ENCODE peak calls at places on chromosomes 13 and 19, in eight cellular contexts. One of them, this sample, is unnamed. For H3K9me3, the result is how much of the 10 kb centered on the place peaks cover.

GRCh38 chr19:1217366-1217765 is 11.8 kb downstream of the STK11 start:
- DNase-seq in cardiac muscle cell: no peak
- DNase-seq in left lung: no peak
- DNase-seq in upper lobe of right lung: no peak
- DNase-seq in fibroblast of lung: no peak
- DNase-seq in prostate gland: no peak
- DNase-seq in Caco-2: no peak
- DNase-seq in adrenal gland: no peak
- DNase-seq in this sample: no peak

GRCh38 chr13:73230714-73231113 is 171.9 kb downstream of the KLF5 start:
- DNase-seq in cardiac muscle cell: no peak
- DNase-seq in left lung: no peak
- DNase-seq in upper lobe of right lung: no peak
- DNase-seq in fibroblast of lung: no peak
- DNase-seq in prostate gland: no peak
- DNase-seq in Caco-2: no peak
- DNase-seq in adrenal gland: no peak
- DNase-seq in this sample: no peak

GRCh38 chr13:42991892-42992584 is at the start of gene EPSTI1:
- DNase-seq in cardiac muscle cell: peak
- DNase-seq in left lung: peak
- DNase-seq in upper lobe of right lung: peak
- DNase-seq in fibroblast of lung: peak
- DNase-seq in prostate gland: peak
- DNase-seq in Caco-2: peak
- DNase-seq in adrenal gland: peak
- DNase-seq in this sample: peak

GRCh38 chr13:37954191-37954590 is 84.6 kb upstream of the TRPC4 start:
- DNase-seq in cardiac muscle cell: no peak
- DNase-seq in left lung: no peak
- DNase-seq in upper lobe of right lung: no peak
- DNase-seq in fibroblast of lung: no peak
- DNase-seq in prostate gland: no peak
- DNase-seq in Caco-2: no peak
- DNase-seq in adrenal gland: no peak
- DNase-seq in this sample: no peak

GRCh38 chr19:37928527-37929286 is 21.7 kb downstream of the SIPA1L3 start:
- DNase-seq in cardiac muscle cell: no peak
- DNase-seq in left lung: no peak
- DNase-seq in upper lobe of right lung: no peak
- DNase-seq in fibroblast of lung: no peak
- DNase-seq in prostate gland: no peak
- DNase-seq in Caco-2: no peak
- DNase-seq in adrenal gland: no peak
- DNase-seq in this sample: no peak

GRCh38 chr13:94710081-94710809 is 2.1 kb downstream of the SOX21 start:
- DNase-seq in cardiac muscle cell: no peak
- DNase-seq in left lung: no peak
- DNase-seq in upper lobe of right lung: no peak
- DNase-seq in fibroblast of lung: no peak
- DNase-seq in prostate gland: no peak
- DNase-seq in Caco-2: no peak
- DNase-seq in adrenal gland: no peak
- DNase-seq in this sample: no peak

GRCh38 chr13:98459171-98459681 is 117.7 kb downstream of the STK24 start:
- DNase-seq in cardiac muscle cell: no peak
- DNase-seq in left lung: peak
- DNase-seq in upper lobe of right lung: no peak
- DNase-seq in fibroblast of lung: no peak
- DNase-seq in prostate gland: no peak
- DNase-seq in Caco-2: no peak
- DNase-seq in adrenal gland: no peak
- DNase-seq in this sample: no peak

GRCh38 chr13:39510296-39510695 is 92.7 kb downstream of the LHFPL6 start:
- DNase-seq in cardiac muscle cell: no peak
- DNase-seq in left lung: no peak
- DNase-seq in upper lobe of right lung: no peak
- DNase-seq in fibroblast of lung: no peak
- DNase-seq in prostate gland: no peak
- DNase-seq in Caco-2: no peak
- DNase-seq in adrenal gland: no peak
- DNase-seq in this sample: no peak

GRCh38 chr13:34151885-34152284 is 333.9 kb downstream of the RFC3 start:
- DNase-seq in cardiac muscle cell: no peak
- DNase-seq in left lung: no peak
- DNase-seq in upper lobe of right lung: no peak
- DNase-seq in fibroblast of lung: no peak
- DNase-seq in prostate gland: no peak
- DNase-seq in Caco-2: no peak
- DNase-seq in adrenal gland: no peak
- DNase-seq in this sample: no peak

GRCh38 chr13:42706286-42706685 is 75.1 kb upstream of the FAM216B start:
- DNase-seq in cardiac muscle cell: no peak
- DNase-seq in left lung: no peak
- DNase-seq in upper lobe of right lung: no peak
- DNase-seq in fibroblast of lung: no peak
- DNase-seq in prostate gland: no peak
- DNase-seq in Caco-2: no peak
- DNase-seq in adrenal gland: no peak
- DNase-seq in this sample: no peak

GRCh38 chr19:48452656-48453480 is 2.5 kb upstream of the KCNJ14 start:
- DNase-seq in cardiac muscle cell: no peak
- DNase-seq in left lung: no peak
- DNase-seq in upper lobe of right lung: no peak
- DNase-seq in fibroblast of lung: peak
- DNase-seq in prostate gland: no peak
- DNase-seq in Caco-2: peak
- DNase-seq in adrenal gland: no peak
- DNase-seq in this sample: no peak

GRCh38 chr19:48558018-48558684 is 6.2 kb downstream of the SULT2B1 start:
- DNase-seq in cardiac muscle cell: no peak
- DNase-seq in left lung: peak
- DNase-seq in upper lobe of right lung: no peak
- DNase-seq in fibroblast of lung: peak
- DNase-seq in prostate gland: peak
- DNase-seq in Caco-2: peak
- DNase-seq in adrenal gland: peak
- DNase-seq in this sample: no peak

GRCh38 chr19:7257148-7258041 is 36.8 kb downstream of the INSR start:
- DNase-seq in cardiac muscle cell: no peak
- DNase-seq in left lung: peak
- DNase-seq in upper lobe of right lung: peak
- DNase-seq in fibroblast of lung: peak
- DNase-seq in prostate gland: peak
- DNase-seq in Caco-2: peak
- DNase-seq in adrenal gland: peak
- DNase-seq in this sample: no peak

GRCh38 chr13:99477493-99477892 is 23.8 kb upstream of the TM9SF2 start:
- DNase-seq in cardiac muscle cell: no peak
- DNase-seq in left lung: no peak
- DNase-seq in upper lobe of right lung: no peak
- DNase-seq in fibroblast of lung: no peak
- DNase-seq in prostate gland: peak
- DNase-seq in Caco-2: no peak
- DNase-seq in adrenal gland: no peak
- DNase-seq in this sample: no peak

GRCh38 chr19:49459388-49459787 is 6.4 kb downstream of the ALDH16A1 start:
- DNase-seq in cardiac muscle cell: no peak
- DNase-seq in left lung: no peak
- DNase-seq in upper lobe of right lung: no peak
- DNase-seq in fibroblast of lung: no peak
- DNase-seq in prostate gland: no peak
- DNase-seq in Caco-2: no peak
- DNase-seq in adrenal gland: no peak
- DNase-seq in this sample: no peak

GRCh38 chr19:46976845-46977320 is 42.8 kb upstream of the NPAS1 start:
- DNase-seq in cardiac muscle cell: peak
- DNase-seq in left lung: peak
- DNase-seq in upper lobe of right lung: no peak
- DNase-seq in fibroblast of lung: peak
- DNase-seq in prostate gland: no peak
- DNase-seq in Caco-2: peak
- DNase-seq in adrenal gland: peak
- DNase-seq in this sample: no peak

GRCh38 chr13:49279112-49279511 is 31.4 kb downstream of the CDADC1 start:
- DNase-seq in cardiac muscle cell: no peak
- DNase-seq in left lung: no peak
- DNase-seq in upper lobe of right lung: no peak
- DNase-seq in fibroblast of lung: no peak
- DNase-seq in prostate gland: no peak
- DNase-seq in Caco-2: no peak
- DNase-seq in adrenal gland: no peak
- DNase-seq in this sample: no peak

DNA sequence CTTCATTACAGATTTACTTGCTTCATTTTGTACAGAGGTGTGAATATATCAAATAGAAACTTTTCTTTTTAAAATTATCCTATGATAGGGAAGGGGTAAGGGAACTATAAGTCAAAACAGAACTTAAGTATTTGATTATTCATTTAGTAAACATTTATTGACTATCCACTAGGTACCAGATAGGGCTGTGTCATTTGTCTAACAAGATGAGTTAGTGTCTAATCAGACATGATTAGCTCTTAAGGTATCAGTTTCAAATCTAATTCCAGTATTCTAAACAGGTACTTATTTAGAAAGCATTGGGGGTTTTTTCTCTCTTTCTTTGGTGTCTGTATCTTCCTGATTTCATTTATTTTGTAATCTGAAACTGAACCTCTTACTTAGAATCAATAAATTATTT is 32.2 kb downstream of the CDADC1 start:
- DNase-seq in cardiac muscle cell: no peak
- DNase-seq in left lung: no peak
- DNase-seq in upper lobe of right lung: no peak
- DNase-seq in fibroblast of lung: no peak
- DNase-seq in prostate gland: no peak
- DNase-seq in Caco-2: no peak
- DNase-seq in adrenal gland: no peak
- DNase-seq in this sample: no peak
- H3K9me3 ChIP-seq in cardiac muscle cell: under half
- H3K9me3 ChIP-seq in left lung: under half
- H3K9me3 ChIP-seq in upper lobe of right lung: under half
- H3K9me3 ChIP-seq in fibroblast of lung: under half
- H3K9me3 ChIP-seq in prostate gland: under half
- H3K9me3 ChIP-seq in Caco-2: under half
- H3K9me3 ChIP-seq in adrenal gland: under half
- H3K9me3 ChIP-seq in this sample: under half

GRCh38 chr19:11950312-11950711 is 14.5 kb upstream of the ZNF763 start:
- DNase-seq in cardiac muscle cell: no peak
- DNase-seq in left lung: no peak
- DNase-seq in upper lobe of right lung: no peak
- DNase-seq in fibroblast of lung: no peak
- DNase-seq in prostate gland: no peak
- DNase-seq in Caco-2: no peak
- DNase-seq in adrenal gland: no peak
- DNase-seq in this sample: no peak
- H3K9me3 ChIP-seq in cardiac muscle cell: under half
- H3K9me3 ChIP-seq in left lung: half or more
- H3K9me3 ChIP-seq in upper lobe of right lung: half or more
- H3K9me3 ChIP-seq in fibroblast of lung: under half
- H3K9me3 ChIP-seq in prostate gland: under half
- H3K9me3 ChIP-seq in Caco-2: under half
- H3K9me3 ChIP-seq in adrenal gland: half or more
- H3K9me3 ChIP-seq in this sample: half or more

GRCh38 chr19:23906835-23907234 is 7.9 kb upstream of the ZNF726 start:
- DNase-seq in cardiac muscle cell: no peak
- DNase-seq in left lung: no peak
- DNase-seq in upper lobe of right lung: no peak
- DNase-seq in fibroblast of lung: no peak
- DNase-seq in prostate gland: no peak
- DNase-seq in Caco-2: no peak
- DNase-seq in adrenal gland: no peak
- DNase-seq in this sample: no peak

GRCh38 chr19:23909222-23909621 is 5.5 kb upstream of the ZNF726 start:
- DNase-seq in cardiac muscle cell: no peak
- DNase-seq in left lung: no peak
- DNase-seq in upper lobe of right lung: no peak
- DNase-seq in fibroblast of lung: no peak
- DNase-seq in prostate gland: no peak
- DNase-seq in Caco-2: no peak
- DNase-seq in adrenal gland: no peak
- DNase-seq in this sample: no peak

GRCh38 chr19:23904406-23904805 is 10.3 kb upstream of the ZNF726 start:
- DNase-seq in cardiac muscle cell: no peak
- DNase-seq in left lung: no peak
- DNase-seq in upper lobe of right lung: no peak
- DNase-seq in fibroblast of lung: no peak
- DNase-seq in prostate gland: no peak
- DNase-seq in Caco-2: no peak
- DNase-seq in adrenal gland: no peak
- DNase-seq in this sample: no peak

GRCh38 chr19:23908165-23908564 is 6.5 kb upstream of the ZNF726 start:
- DNase-seq in cardiac muscle cell: no peak
- DNase-seq in left lung: no peak
- DNase-seq in upper lobe of right lung: no peak
- DNase-seq in fibroblast of lung: no peak
- DNase-seq in prostate gland: no peak
- DNase-seq in Caco-2: no peak
- DNase-seq in adrenal gland: no peak
- DNase-seq in this sample: no peak

GRCh38 chr19:23905771-23906170 is 8.9 kb upstream of the ZNF726 start:
- DNase-seq in cardiac muscle cell: no peak
- DNase-seq in left lung: no peak
- DNase-seq in upper lobe of right lung: no peak
- DNase-seq in fibroblast of lung: no peak
- DNase-seq in prostate gland: no peak
- DNase-seq in Caco-2: no peak
- DNase-seq in adrenal gland: no peak
- DNase-seq in this sample: no peak
- H3K9me3 ChIP-seq in cardiac muscle cell: under half
- H3K9me3 ChIP-seq in left lung: half or more
- H3K9me3 ChIP-seq in upper lobe of right lung: under half
- H3K9me3 ChIP-seq in fibroblast of lung: under half
- H3K9me3 ChIP-seq in prostate gland: under half
- H3K9me3 ChIP-seq in Caco-2: under half
- H3K9me3 ChIP-seq in adrenal gland: under half
- H3K9me3 ChIP-seq in this sample: under half

GRCh38 chr13:104584481-104584880 is 1518.3 kb upstream of the SLC10A2 start:
- DNase-seq in cardiac muscle cell: no peak
- DNase-seq in left lung: no peak
- DNase-seq in upper lobe of right lung: no peak
- DNase-seq in fibroblast of lung: peak
- DNase-seq in prostate gland: no peak
- DNase-seq in Caco-2: no peak
- DNase-seq in adrenal gland: no peak
- DNase-seq in this sample: no peak
- H3K9me3 ChIP-seq in cardiac muscle cell: under half
- H3K9me3 ChIP-seq in left lung: under half
- H3K9me3 ChIP-seq in upper lobe of right lung: under half
- H3K9me3 ChIP-seq in fibroblast of lung: under half
- H3K9me3 ChIP-seq in prostate gland: under half
- H3K9me3 ChIP-seq in Caco-2: under half
- H3K9me3 ChIP-seq in adrenal gland: under half
- H3K9me3 ChIP-seq in this sample: under half

DNA sequence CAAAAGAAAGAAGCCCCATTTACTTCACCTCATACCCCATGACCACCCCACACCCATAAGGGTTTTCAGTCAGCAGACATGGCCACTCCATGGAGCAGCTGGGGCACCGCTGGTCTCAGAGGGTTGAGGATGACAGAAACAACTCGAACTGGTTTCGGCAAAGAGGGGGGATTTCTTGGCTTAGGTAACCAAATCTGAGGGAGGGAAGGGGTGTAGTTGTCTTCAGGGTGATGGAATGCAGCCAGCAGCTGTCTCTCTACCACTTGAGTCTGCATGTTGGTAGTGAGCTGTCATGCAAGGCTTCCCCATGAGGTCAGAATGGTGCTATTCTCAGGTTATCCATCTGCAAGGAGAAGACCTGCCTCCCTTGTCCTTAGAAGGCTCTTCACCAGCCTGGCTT is 55.5 kb upstream of the PEG3 start:
- DNase-seq in cardiac muscle cell: no peak
- DNase-seq in left lung: no peak
- DNase-seq in upper lobe of right lung: no peak
- DNase-seq in fibroblast of lung: no peak
- DNase-seq in prostate gland: no peak
- DNase-seq in Caco-2: no peak
- DNase-seq in adrenal gland: no peak
- DNase-seq in this sample: no peak
- H3K9me3 ChIP-seq in cardiac muscle cell: under half
- H3K9me3 ChIP-seq in left lung: half or more
- H3K9me3 ChIP-seq in upper lobe of right lung: under half
- H3K9me3 ChIP-seq in fibroblast of lung: under half
- H3K9me3 ChIP-seq in prostate gland: under half
- H3K9me3 ChIP-seq in Caco-2: under half
- H3K9me3 ChIP-seq in adrenal gland: under half
- H3K9me3 ChIP-seq in this sample: under half

This sample was measured in T-helper 17 cell.